ENCODE peak calls at places on chromosomes 6 and 20, in six cellular contexts. R, U, S, G, I and N are unnamed samples.

GRCh38 chr6:102571236-102571908 is 1177.9 kb downstream of the GRIK2 start:
- DNase-seq in U (no peak), I (peak), R (no peak), S (no peak), G (no peak), N (no peak)

GRCh38 chr6:15331143-15331542 is 85.3 kb downstream of the JARID2 start:
- DNase-seq in R (no peak), I (peak), G (no peak), S (no peak), U (no peak), N (no peak)

GRCh38 chr6:89734526-89734925 is 85.1 kb downstream of the MDN1 start:
- DNase-seq in S (no peak), U (no peak), R (no peak), I (peak), G (no peak), N (no peak)

GRCh38 chr6:50649086-50649485 is 64.2 kb upstream of the TFAP2D start:
- DNase-seq in R (no peak), I (no peak), S (no peak), U (no peak), G (no peak), N (no peak)

GRCh38 chr20:46035253-46035652 is 6.2 kb downstream of the SLC12A5 start:
- DNase-seq in R (no peak), G (no peak), U (no peak), S (no peak), I (no peak), N (no peak)

GRCh38 chr6:20259316-20260049 is 47.2 kb upstream of the MBOAT1 start:
- DNase-seq in U (no peak), R (no peak), S (no peak), I (no peak), G (no peak), N (no peak)

GRCh38 chr6:28802417-28803336 is 121.1 kb downstream of the TRIM27 start:
- DNase-seq in G (peak), I (peak), U (no peak), S (no peak), R (no peak), N (no peak)

GRCh38 chr20:44209691-44210421 is 715 bp downstream of the OSER1 start:
- DNase-seq in I (no peak), R (no peak), U (no peak), S (no peak), G (peak), N (peak)

GRCh38 chr20:1754306-1754705 is 96.7 kb upstream of the SIRPG start:
- DNase-seq in I (no peak), U (no peak), R (no peak), G (no peak), S (no peak), N (no peak)

GRCh38 chr20:56289652-56290051 is 41.1 kb downstream of the MC3R start:
- DNase-seq in G (peak), S (no peak), R (no peak), U (no peak), I (peak), N (no peak)

GRCh38 chr20:15849131-15849685 is 724.0 kb downstream of the KIF16B start:
- DNase-seq in R (no peak), I (no peak), U (no peak), G (no peak), S (no peak), N (no peak)

GRCh38 chr6:135514706-135515105 is 17.2 kb upstream of the AHI1 start:
- DNase-seq in U (no peak), I (no peak), R (no peak), G (no peak), S (no peak), N (peak)

GRCh38 chr20:62433655-62434054 is 6.3 kb upstream of the RBBP8NL start:
- DNase-seq in I (no peak), U (no peak), R (no peak), G (no peak), S (no peak), N (no peak)

GRCh38 chr20:52439385-52439784 is 247.8 kb upstream of the ZFP64 start:
- DNase-seq in R (no peak), G (no peak), I (no peak), U (no peak), S (no peak), N (no peak)

GRCh38 chr6:3229566-3230274 is 2.3 kb upstream of the TUBB2B start:
- DNase-seq in S (no peak), I (no peak), G (no peak), U (no peak), R (no peak), N (peak)

GRCh38 chr20:40525356-40525755 is 163.7 kb downstream of the MAFB start:
- DNase-seq in U (no peak), S (no peak), R (no peak), I (no peak), G (no peak), N (no peak)

GRCh38 chr6:26003102-26003694 is 40.6 kb downstream of the TRIM38 start:
- DNase-seq in G (peak), R (peak), S (no peak), I (peak), U (peak), N (peak)

GRCh38 chr6:104750449-104750848 is 109.3 kb downstream of the HACE1 start:
- DNase-seq in R (no peak), G (no peak), S (no peak), I (no peak), U (no peak), N (no peak)

GRCh38 chr6:149065658-149066556 is 251.6 kb upstream of the TAB2 start:
- DNase-seq in G (no peak), S (no peak), I (no peak), U (peak), R (no peak), N (no peak)

GRCh38 chr20:53738039-53738944 is 144.7 kb upstream of the ZNF217 start:
- DNase-seq in U (no peak), G (peak), S (peak), I (peak), R (peak), N (peak)

GRCh38 chr20:916125-916799 is at the start of gene ANGPT4:
- DNase-seq in G (no peak), U (no peak), I (no peak), S (no peak), R (no peak), N (peak)

GRCh38 chr6:55319961-55320690 is 7.1 kb upstream of the GFRAL start:
- DNase-seq in G (no peak), R (no peak), U (no peak), S (no peak), I (no peak), N (no peak)

GRCh38 chr20:25177890-25178321 is 17.6 kb upstream of the ENTPD6 start:
- DNase-seq in G (peak), S (no peak), I (peak), U (no peak), R (no peak), N (no peak)

GRCh38 chr6:134758616-134759015 is 191.3 kb downstream of the ALDH8A1 start:
- DNase-seq in S (no peak), I (no peak), G (no peak), R (no peak), U (no peak), N (no peak)

GRCh38 chr20:13526551-13526950 is 112.2 kb downstream of the TASP1 start:
- DNase-seq in S (no peak), R (no peak), I (peak), U (no peak), G (peak), N (no peak)

GRCh38 chr6:151284012-151284411 is 44.2 kb downstream of the AKAP12 start:
- DNase-seq in I (peak), G (peak), R (no peak), S (no peak), U (no peak), N (no peak)

GRCh38 chr6:116287668-116288282 is 8.0 kb upstream of the TSPYL1 start:
- DNase-seq in I (peak), G (peak), S (no peak), R (no peak), U (no peak), N (peak)